ENCODE peak calls at places on chromosomes 11 and 22, in ten cellular contexts. Y is RWPE1, R is caudate nucleus, O is Panc1, V is Peyer's patch, E is heart right ventricle, L is body of pancreas, Z is AG04450, H is keratinocyte, S is A549. G is an unnamed sample.
A peak's percentile ranks its signal among the peaks of the same experiment; 100 is the strongest.

GRCh38 chr22:42062506-42063190 is 8.0 kb downstream of the NAGA start:
- DNase-seq in O (no peak), Z (no peak), E (no peak), R (no peak), H (no peak), S (no peak), V (no peak), Y (no peak), L (no peak), G (no peak)

GRCh38 chr11:69030324-69030723 is 17.3 kb upstream of the MRGPRF start:
- DNase-seq in L (no peak), R (no peak), O (no peak), Z (no peak), H (no peak), E (no peak), S (no peak), V (no peak), Y (no peak), G (no peak)

GRCh38 chr11:125276635-125277008 is 112.1 kb downstream of the PKNOX2 start:
- DNase-seq in S (no peak), H (no peak), Z (no peak), L (no peak), R (no peak), Y (no peak), E (no peak), O (no peak), V (no peak), G (no peak)

GRCh38 chr11:12845739-12846358 is 163.3 kb upstream of the RASSF10 start:
- DNase-seq in Z (peak; percentile 65), E (peak; percentile 27), L (peak; percentile 82), V (no peak), H (no peak), S (peak; percentile 29), R (peak; percentile 29), O (no peak), Y (no peak), G (no peak)

GRCh38 chr11:43504316-43504950 is 145.7 kb downstream of the TTC17 start:
- DNase-seq in S (peak; percentile 39), L (peak; percentile 23), O (no peak), Y (peak; percentile 51), E (no peak), R (no peak), H (no peak), V (no peak), Z (no peak), G (no peak)

GRCh38 chr11:1888811-1889526 is 2.7 kb downstream of the PRR33 start:
- DNase-seq in L (no peak), O (no peak), R (no peak), V (peak; percentile 60), Z (no peak), H (no peak), S (no peak), Y (no peak), E (peak; percentile 50), G (no peak)

GRCh38 chr11:9228086-9228485 is 37.1 kb downstream of the DENND5A start:
- DNase-seq in H (no peak), Y (no peak), V (no peak), Z (no peak), S (no peak), O (no peak), E (no peak), R (no peak), L (no peak), G (no peak)

GRCh38 chr11:114416441-114416928 is 16.0 kb downstream of the RBM7 start:
- DNase-seq in L (no peak), E (no peak), Y (peak; percentile 55), Z (no peak), H (peak; percentile 76), S (no peak), V (no peak), O (no peak), R (no peak), G (peak; percentile 73)

GRCh38 chr11:76216536-76217326 is 10.4 kb upstream of the WNT11 start:
- DNase-seq in V (no peak), L (peak; percentile 34), E (peak; percentile 15), Z (no peak), H (no peak), O (no peak), R (no peak), S (no peak), Y (no peak), G (no peak)

GRCh38 chr22:29308791-29309262 is 2.4 kb downstream of the GAS2L1 start:
- DNase-seq in E (no peak), S (no peak), R (no peak), O (no peak), Z (no peak), L (no peak), H (peak; percentile 57), V (no peak), Y (peak; percentile 58), G (no peak)

GRCh38 chr11:128298271-128298670 is 289.1 kb downstream of the ETS1 start:
- DNase-seq in H (no peak), L (no peak), E (no peak), O (no peak), V (no peak), Z (no peak), R (no peak), S (no peak), Y (no peak), G (no peak)

GRCh38 chr11:94776351-94777321 is 8.5 kb downstream of the AMOTL1 start:
- DNase-seq in S (peak; percentile 17), Y (peak; percentile 44), R (no peak), O (no peak), E (peak; percentile 21), V (no peak), Z (no peak), H (no peak), L (peak; percentile 57), G (no peak)

GRCh38 chr22:48627966-48628365 is 1199.7 kb downstream of the BRD1 start:
- DNase-seq in Z (no peak), H (no peak), L (no peak), E (no peak), S (no peak), Y (no peak), V (no peak), O (no peak), R (no peak), G (no peak)

GRCh38 chr11:57368106-57368826 is 12.7 kb downstream of the PRG3 start:
- DNase-seq in O (no peak), V (no peak), R (no peak), Y (peak; percentile 13), H (peak; percentile 90), Z (no peak), S (no peak), E (no peak), L (peak; percentile 31), G (peak; percentile 12)

GRCh38 chr11:110531056-110531756 is 101.5 kb downstream of the FDX1 start:
- DNase-seq in Y (no peak), O (no peak), R (no peak), Z (no peak), E (no peak), H (no peak), V (no peak), L (no peak), S (no peak), G (no peak)

GRCh38 chr11:112805658-112806057 is 155.6 kb upstream of the NCAM1 start:
- DNase-seq in V (no peak), Z (no peak), S (no peak), Y (no peak), L (no peak), E (peak; percentile 40), O (no peak), R (no peak), H (no peak), G (no peak)
- H3K27ac ChIP-seq in V (no peak overlapping the region), Z (no peak overlapping the region), S (no peak overlapping the region), Y (no peak overlapping the region), L (no peak overlapping the region), E (no peak overlapping the region), O (no peak overlapping the region), R (no peak overlapping the region), H (no peak overlapping the region), G (no peak overlapping the region)

DNA sequence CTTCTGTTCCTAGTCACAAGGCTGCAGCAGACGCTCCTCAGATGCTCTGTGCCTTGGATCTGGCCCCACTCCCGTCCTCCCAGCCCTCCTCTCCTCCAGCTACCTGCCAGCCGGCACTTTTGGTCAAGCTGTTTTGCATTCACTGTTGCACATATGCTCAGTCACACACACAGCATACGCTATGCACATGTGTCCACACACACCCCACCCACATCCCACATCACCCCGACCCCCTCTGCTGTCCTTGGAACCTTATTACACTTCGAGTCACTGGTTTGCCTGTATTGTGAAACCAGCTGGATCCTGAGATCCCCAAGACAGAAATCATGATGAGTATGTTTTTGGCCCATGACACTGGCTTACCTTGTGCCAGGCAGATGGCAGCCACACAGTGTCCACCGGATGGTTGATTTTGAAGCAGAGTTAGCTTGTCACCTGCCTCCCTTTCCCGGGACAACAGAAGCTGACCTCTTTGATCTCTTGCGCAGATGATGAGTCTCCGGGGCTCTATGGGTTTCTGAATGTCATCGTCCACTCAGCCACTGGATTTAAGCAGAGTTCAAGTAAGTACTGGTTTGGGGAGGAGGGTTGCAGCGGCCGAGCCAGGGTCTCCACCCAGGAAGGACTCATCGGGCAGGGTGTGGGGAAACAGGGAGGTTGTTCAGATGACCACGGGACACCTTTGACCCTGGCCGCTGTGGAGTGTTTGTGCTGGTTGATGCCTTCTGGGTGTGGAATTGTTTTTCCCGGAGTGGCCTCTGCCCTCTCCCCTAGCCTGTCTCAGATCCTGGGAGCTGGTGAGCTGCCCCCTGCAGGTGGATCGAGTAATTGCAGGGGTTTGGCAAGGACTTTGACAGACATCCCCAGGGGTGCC is 109.8 kb downstream of the BCR start:
- DNase-seq in S (peak; percentile 25), Y (peak; percentile 63), L (peak; percentile 64), Z (no peak), E (peak; percentile 62), R (no peak), V (peak; percentile 39), H (no peak), O (peak; percentile 25), G (no peak)
- H3K27ac ChIP-seq in S (no peak overlapping the region), Y (peak overlapping the region; percentile 97), L (no peak overlapping the region), Z (no peak overlapping the region), E (no peak overlapping the region), R (no peak overlapping the region), V (peak overlapping the region; percentile 34), H (no peak overlapping the region), O (no peak overlapping the region), G (no peak overlapping the region)

DNA sequence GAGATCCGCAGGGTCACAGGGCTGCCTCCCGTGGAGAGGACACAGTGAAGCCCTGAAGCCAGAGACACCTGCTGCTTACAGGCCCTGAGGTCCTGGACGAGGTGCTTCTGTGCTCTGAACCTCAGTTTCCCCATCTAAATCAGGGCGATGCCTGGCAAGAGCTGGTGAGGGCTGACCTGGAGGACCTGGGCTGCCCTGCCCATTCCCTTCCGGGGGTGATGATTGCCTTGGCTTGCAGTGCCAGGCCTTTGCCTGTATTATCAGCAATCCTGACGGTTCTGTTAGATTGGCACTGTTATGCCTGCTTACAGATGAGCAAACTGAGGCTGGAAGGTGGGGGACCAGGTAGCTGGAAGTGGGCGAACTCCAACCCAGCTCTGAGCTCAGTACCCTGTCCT is 7.8 kb upstream of the GTSE1 start:
- DNase-seq in Y (no peak), V (no peak), S (no peak), L (no peak), Z (no peak), R (no peak), H (no peak), E (no peak), O (no peak), G (no peak)
- H3K27ac ChIP-seq in Y (no peak overlapping the region), V (peak overlapping the region; percentile 63), S (no peak overlapping the region), L (no peak overlapping the region), Z (no peak overlapping the region), R (no peak overlapping the region), H (no peak overlapping the region), E (peak overlapping the region; percentile 89), O (no peak overlapping the region), G (no peak overlapping the region)

DNA sequence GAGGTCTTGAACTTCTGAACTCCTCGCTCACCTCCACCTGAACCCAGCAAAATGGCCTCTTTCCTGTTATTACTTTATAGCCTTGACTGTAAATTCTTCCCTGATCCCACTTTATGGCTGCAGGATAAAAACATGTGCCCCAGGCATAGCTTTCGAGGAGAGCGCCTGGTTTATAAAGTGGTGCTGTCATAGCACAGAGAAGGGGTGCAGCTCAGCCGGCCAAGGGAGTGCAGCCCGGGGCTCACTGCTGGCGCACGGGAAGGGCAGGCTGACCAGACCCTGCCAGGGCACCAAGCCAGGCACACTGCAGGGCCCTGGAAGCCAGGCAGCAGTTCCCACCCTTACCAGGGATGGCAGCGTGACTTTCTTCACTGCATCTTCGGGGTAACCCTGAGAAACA is 50.9 kb downstream of the ISX start:
- DNase-seq in E (no peak), O (no peak), H (no peak), V (no peak), Y (no peak), Z (no peak), S (no peak), R (no peak), L (no peak), G (no peak)
- H3K27ac ChIP-seq in E (no peak overlapping the region), O (no peak overlapping the region), H (no peak overlapping the region), V (peak overlapping the region; percentile 90), Y (no peak overlapping the region), Z (no peak overlapping the region), S (no peak overlapping the region), R (no peak overlapping the region), L (no peak overlapping the region), G (no peak overlapping the region)

G was measured in epithelial cell of prostate.